ENCODE peak calls at places on chromosome 22, in four cellular contexts. R, J, C and Q are unnamed samples.

GRCh38 chr22:24954114-24954463 is 1.6 kb downstream of the KIAA1671 start:
- DNase-seq in R (no peak), J (peak), C (no peak), Q (no peak)

GRCh38 chr22:40238425-40239344 is 61.0 kb downstream of the TNRC6B start:
- DNase-seq in R (peak), J (peak), C (peak), Q (peak)

GRCh38 chr22:39926175-39927152 is 25.6 kb downstream of the GRAP2 start:
- DNase-seq in R (no peak), J (no peak), C (no peak), Q (no peak)

GRCh38 chr22:40065981-40066380 is 71.2 kb downstream of the FAM83F start:
- DNase-seq in R (no peak), J (no peak), C (no peak), Q (no peak)

GRCh38 chr22:43310798-43311197 is 32.4 kb downstream of the SCUBE1 start:
- DNase-seq in R (no peak), J (no peak), C (no peak), Q (no peak)

GRCh38 chr22:37313376-37314314 is 31.3 kb downstream of the CYTH4 start:
- DNase-seq in R (no peak), J (no peak), C (no peak), Q (peak)

GRCh38 chr22:17281026-17281809 is 62.0 kb upstream of the ADA2 start:
- DNase-seq in R (no peak), J (no peak), C (no peak), Q (no peak)

GRCh38 chr22:20783844-20784723 is 10.2 kb downstream of the SERPIND1 start:
- DNase-seq in R (peak), J (peak), C (peak), Q (peak)

GRCh38 chr22:27424319-27424718 is 377.2 kb downstream of the MN1 start:
- DNase-seq in R (no peak), J (peak), C (no peak), Q (no peak)

GRCh38 chr22:20424937-20425587 is 12.6 kb downstream of the SCARF2 start:
- DNase-seq in R (peak), J (no peak), C (no peak), Q (no peak)

GRCh38 chr22:42947211-42947990 is 67.5 kb downstream of the PACSIN2 start:
- DNase-seq in R (no peak), J (peak), C (no peak), Q (peak)

GRCh38 chr22:19855504-19856409 is 1.1 kb upstream of the GNB1L start:
- DNase-seq in R (peak), J (peak), C (no peak), Q (peak)

GRCh38 chr22:33130473-33130872 is 72.3 kb upstream of the SYN3 start:
- DNase-seq in R (no peak), J (no peak), C (no peak), Q (no peak)

GRCh38 chr22:38906024-38906423 is 34.0 kb upstream of the CBX6 start:
- DNase-seq in R (no peak), J (no peak), C (no peak), Q (no peak)

GRCh38 chr22:24761888-24762675 is 12.4 kb downstream of the PIWIL3 start:
- DNase-seq in R (no peak), J (no peak), C (no peak), Q (no peak)

GRCh38 chr22:37661160-37661924 is 2.8 kb downstream of the PDXP start:
- DNase-seq in R (peak), J (peak), C (peak), Q (no peak)

GRCh38 chr22:33832558-33833151 is 87.6 kb downstream of the LARGE1 start:
- DNase-seq in R (peak), J (peak), C (no peak), Q (no peak)

GRCh38 chr22:19207902-19208283 is 29.4 kb upstream of the SLC25A1 start:
- DNase-seq in R (no peak), J (no peak), C (no peak), Q (no peak)

DNA sequence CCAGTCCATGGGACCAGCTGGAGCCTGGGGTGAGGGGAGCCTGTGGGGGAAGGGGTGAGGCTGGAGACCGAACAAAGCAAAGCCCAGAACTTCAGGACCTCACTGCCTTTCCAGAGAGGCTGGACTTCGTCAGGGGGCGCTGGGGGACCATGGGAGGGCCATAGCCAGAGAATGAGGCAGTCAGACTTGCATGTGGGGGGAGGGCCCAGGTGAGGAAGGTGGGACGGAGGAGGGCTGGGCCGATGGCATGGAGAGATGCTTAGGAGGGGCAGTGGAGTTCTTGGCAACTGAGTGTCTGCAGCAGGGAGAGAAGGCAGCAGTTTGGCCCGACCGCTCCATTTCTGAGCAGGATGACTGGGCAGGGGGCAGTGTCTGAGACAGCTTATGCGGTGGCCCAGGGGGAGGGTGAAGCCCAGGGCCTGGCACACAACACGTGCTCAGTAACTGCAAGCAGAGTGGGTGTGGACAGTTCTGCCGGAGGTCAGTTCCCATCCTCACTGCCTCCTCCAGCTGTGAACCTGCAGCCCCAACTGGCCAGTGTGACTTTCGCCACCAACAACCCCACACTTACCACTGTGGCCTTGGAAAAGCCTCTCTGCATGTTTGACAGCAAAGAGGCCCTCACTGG is 796 bp downstream of the UPK3A start:
- DNase-seq in R (no peak), J (no peak), C (no peak), Q (no peak)
- TF ChIP-seq CTCF in R (no peak), J (no peak), C (no peak), Q (no peak)

GRCh38 chr22:48576333-48577013 is 1251.2 kb downstream of the BRD1 start:
- DNase-seq in R (no peak), J (peak), C (no peak), Q (no peak)
- TF ChIP-seq CTCF in R (peak), J (no peak), C (no peak), Q (no peak)

GRCh38 chr22:46878549-46878948 is 116.1 kb downstream of the TBC1D22A start:
- DNase-seq in R (no peak), J (no peak), C (no peak), Q (no peak)
- TF ChIP-seq CTCF in R (peak), J (no peak), C (no peak), Q (no peak)

GRCh38 chr22:31969789-31970489 is 25.6 kb downstream of the YWHAH start:
- DNase-seq in R (peak), J (peak), C (peak), Q (peak)
- TF ChIP-seq CTCF in R (peak), J (peak), C (peak), Q (peak)

DNA sequence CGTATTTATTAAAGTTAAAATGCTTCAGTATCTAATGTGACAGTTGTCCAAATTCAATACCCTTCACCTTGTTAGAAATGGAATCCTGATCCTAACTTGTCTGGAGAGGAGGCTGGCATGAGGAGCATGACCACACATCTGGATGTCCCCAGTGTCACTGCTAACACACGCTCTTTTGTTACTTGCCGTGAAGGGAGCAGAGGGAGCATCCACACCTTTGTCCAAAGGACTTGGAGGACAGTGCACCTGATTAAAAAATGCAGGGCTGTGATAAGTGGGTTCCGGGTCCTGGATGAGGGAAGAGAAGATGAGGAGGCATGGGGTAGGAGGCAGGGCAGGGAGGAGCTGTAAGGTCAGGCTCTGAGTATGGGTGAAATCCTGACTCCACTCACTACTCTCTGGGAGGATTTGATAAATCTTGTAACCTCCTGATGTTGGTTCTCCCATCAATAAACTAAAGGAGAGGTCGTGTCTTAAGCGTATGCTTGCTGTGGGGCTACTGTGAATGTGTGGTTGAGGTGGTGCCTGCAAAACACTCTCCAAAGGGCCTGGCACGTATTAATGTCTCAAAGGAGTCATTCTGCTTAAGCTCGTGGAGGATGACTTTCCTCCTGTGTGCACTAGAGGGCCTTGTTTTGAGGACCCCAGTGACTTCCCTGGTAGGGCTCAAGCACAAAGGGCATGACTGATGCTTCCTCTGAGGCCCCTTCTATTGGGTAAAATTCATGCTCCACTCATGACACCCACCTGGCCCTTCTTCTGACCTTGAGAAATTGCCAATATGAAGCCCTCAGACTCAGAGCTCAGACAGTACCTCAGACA is 16.8 kb upstream of the IGLL5 start:
- DNase-seq in R (no peak), J (no peak), C (no peak), Q (no peak)
- TF ChIP-seq CTCF in R (no peak), J (no peak), C (no peak), Q (no peak)

GRCh38 chr22:21867528-21868266 is at the start of gene MAPK1:
- DNase-seq in R (peak), J (peak), C (peak), Q (peak)
- TF ChIP-seq CTCF in R (peak), J (peak), C (peak), Q (peak)

GRCh38 chr22:29257751-29258181 is 10.0 kb downstream of the RHBDD3 start:
- DNase-seq in R (no peak), J (no peak), C (no peak), Q (no peak)

GRCh38 chr22:29258407-29259252 is 9.2 kb downstream of the RHBDD3 start:
- DNase-seq in R (no peak), J (no peak), C (no peak), Q (no peak)

GRCh38 chr22:29260031-29260560 is 7.7 kb downstream of the RHBDD3 start:
- DNase-seq in R (no peak), J (no peak), C (no peak), Q (no peak)

GRCh38 chr22:29260601-29261315 is 7.0 kb downstream of the RHBDD3 start:
- DNase-seq in R (no peak), J (no peak), C (no peak), Q (no peak)

DNA sequence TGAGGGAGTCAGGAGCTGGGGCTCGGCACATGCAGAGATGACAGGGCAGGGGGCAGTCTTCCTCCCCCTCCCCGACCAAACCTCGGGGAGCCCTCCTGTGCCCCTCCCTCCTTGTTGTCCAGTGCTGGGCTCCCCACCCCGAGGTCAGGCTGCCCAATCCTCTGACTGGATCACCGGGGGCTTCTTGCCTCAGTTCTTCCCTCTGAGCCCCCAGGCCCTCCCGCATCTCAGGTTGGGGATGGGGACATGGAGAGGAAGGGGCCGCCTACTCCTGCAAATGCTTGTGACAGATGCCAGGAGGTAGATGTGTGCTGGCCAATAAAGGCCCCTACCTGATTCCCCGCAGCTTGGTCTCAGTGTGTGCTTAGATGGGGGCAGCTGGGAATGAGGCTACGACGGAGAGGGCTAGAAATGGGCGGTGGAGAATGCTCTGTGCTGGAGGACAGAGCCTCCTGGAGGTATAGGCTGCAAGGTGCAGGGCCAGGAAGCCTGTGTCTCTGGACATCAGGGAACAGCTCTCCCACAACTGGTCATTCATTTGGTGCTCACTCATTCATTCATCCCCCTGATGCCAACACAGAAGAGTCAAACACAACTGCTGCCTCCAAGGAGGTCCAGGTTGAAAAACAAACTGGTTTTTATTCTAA is 8.4 kb downstream of the RHBDD3 start:
- DNase-seq in R (no peak), J (no peak), C (no peak), Q (no peak)
- TF ChIP-seq CTCF in R (peak), J (no peak), C (no peak), Q (no peak)

DNA sequence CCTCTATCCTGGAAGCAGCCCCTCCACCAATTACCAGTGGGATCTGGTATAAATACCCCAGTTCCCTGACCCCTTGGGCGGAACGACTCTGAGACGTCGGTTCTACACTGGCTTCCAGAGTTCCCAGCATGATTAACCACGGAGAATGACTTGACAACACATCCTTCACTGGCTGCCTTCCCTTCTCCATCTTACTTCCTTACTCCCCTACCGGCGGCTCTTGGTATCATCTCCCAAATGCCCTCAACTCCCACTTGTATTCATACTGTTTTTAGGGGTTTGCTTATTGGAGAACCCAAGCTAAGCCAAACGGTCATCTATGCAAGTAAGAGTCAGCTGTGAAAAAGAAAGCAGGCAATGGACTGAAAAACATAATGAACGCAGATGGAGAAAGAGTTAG is 56.1 kb downstream of the APOL3 start:
- DNase-seq in R (no peak), J (no peak), C (no peak), Q (no peak)
- TF ChIP-seq CTCF in R (no peak), J (no peak), C (no peak), Q (no peak)